ENCODE peak calls at places on chromosomes 12 and 14, in five cellular contexts. One of them, this sample, is unnamed.

GRCh38 chr14:50763386-50764007 is 67.5 kb downstream of the NIN start:
- DNase-seq in H1: no peak
- DNase-seq in GM12878: no peak
- DNase-seq in upper lobe of left lung: no peak
- DNase-seq in spleen: no peak
- DNase-seq in this sample: peak; percentile 63

GRCh38 chr12:50315803-50316202 is 32.5 kb upstream of the LIMA1 start:
- DNase-seq in upper lobe of left lung: no peak
- DNase-seq in GM12878: no peak
- DNase-seq in H1: no peak
- DNase-seq in spleen: no peak
- DNase-seq in this sample: no peak

GRCh38 chr14:39492267-39492666 is 60.0 kb upstream of the FBXO33 start:
- DNase-seq in spleen: no peak
- DNase-seq in GM12878: no peak
- DNase-seq in upper lobe of left lung: no peak
- DNase-seq in H1: no peak
- DNase-seq in this sample: no peak

GRCh38 chr12:119925269-119925668 is 48.1 kb upstream of the CIT start:
- DNase-seq in upper lobe of left lung: no peak
- DNase-seq in GM12878: no peak
- DNase-seq in H1: no peak
- DNase-seq in spleen: no peak
- DNase-seq in this sample: no peak

GRCh38 chr12:79945455-79945854 is 10.6 kb upstream of the PPP1R12A start:
- DNase-seq in upper lobe of left lung: no peak
- DNase-seq in GM12878: no peak
- DNase-seq in H1: no peak
- DNase-seq in spleen: no peak
- DNase-seq in this sample: no peak

GRCh38 chr12:110120878-110121277 is 3.3 kb upstream of the IFT81 start:
- DNase-seq in spleen: no peak
- DNase-seq in upper lobe of left lung: no peak
- DNase-seq in H1: no peak
- DNase-seq in GM12878: no peak
- DNase-seq in this sample: no peak

GRCh38 chr14:77730976-77731497 is 23.1 kb downstream of the SLIRP start:
- DNase-seq in spleen: no peak
- DNase-seq in H1: no peak
- DNase-seq in GM12878: no peak
- DNase-seq in upper lobe of left lung: no peak
- DNase-seq in this sample: no peak

GRCh38 chr12:4214912-4215861 is 58.4 kb upstream of the CCND2 start:
- DNase-seq in GM12878: peak; percentile 89
- DNase-seq in spleen: peak; percentile 91
- DNase-seq in upper lobe of left lung: peak; percentile 85
- DNase-seq in H1: no peak
- DNase-seq in this sample: peak; percentile 44

GRCh38 chr12:75747572-75747995 is 236.2 kb upstream of the KRR1 start:
- DNase-seq in spleen: no peak
- DNase-seq in H1: no peak
- DNase-seq in GM12878: no peak
- DNase-seq in upper lobe of left lung: no peak
- DNase-seq in this sample: no peak

GRCh38 chr12:112988224-112988623 is 9.9 kb downstream of the OAS2 start:
- DNase-seq in GM12878: no peak
- DNase-seq in upper lobe of left lung: no peak
- DNase-seq in spleen: no peak
- DNase-seq in H1: no peak
- DNase-seq in this sample: no peak

GRCh38 chr12:50647479-50647878 is 116.4 kb upstream of the ATF1 start:
- DNase-seq in upper lobe of left lung: no peak
- DNase-seq in H1: no peak
- DNase-seq in spleen: no peak
- DNase-seq in GM12878: no peak
- DNase-seq in this sample: no peak

GRCh38 chr12:1927051-1927680 is 8.7 kb upstream of the CACNA2D4 start:
- DNase-seq in H1: no peak
- DNase-seq in spleen: peak; percentile 57
- DNase-seq in upper lobe of left lung: no peak
- DNase-seq in GM12878: no peak
- DNase-seq in this sample: peak; percentile 17

GRCh38 chr12:26919216-26919555 is 18.6 kb downstream of the INTS13 start:
- DNase-seq in upper lobe of left lung: no peak
- DNase-seq in GM12878: no peak
- DNase-seq in H1: no peak
- DNase-seq in spleen: no peak
- DNase-seq in this sample: no peak

GRCh38 chr14:72777636-72778035 is 116.3 kb downstream of the DPF3 start:
- DNase-seq in H1: no peak
- DNase-seq in GM12878: no peak
- DNase-seq in spleen: no peak
- DNase-seq in upper lobe of left lung: no peak
- DNase-seq in this sample: no peak

GRCh38 chr14:29442720-29443119 is 484.9 kb downstream of the PRKD1 start:
- DNase-seq in spleen: no peak
- DNase-seq in upper lobe of left lung: no peak
- DNase-seq in GM12878: no peak
- DNase-seq in H1: no peak
- DNase-seq in this sample: no peak

GRCh38 chr12:85963322-85963721 is 89.2 kb downstream of the NTS start:
- DNase-seq in GM12878: no peak
- DNase-seq in upper lobe of left lung: no peak
- DNase-seq in H1: no peak
- DNase-seq in spleen: no peak
- DNase-seq in this sample: no peak

GRCh38 chr12:42893802-42894201 is 304.3 kb upstream of the PRICKLE1 start:
- DNase-seq in spleen: no peak
- DNase-seq in GM12878: no peak
- DNase-seq in H1: no peak
- DNase-seq in upper lobe of left lung: no peak
- DNase-seq in this sample: no peak

GRCh38 chr14:98984719-98985041 is 287.3 kb downstream of the BCL11B start:
- DNase-seq in spleen: no peak
- DNase-seq in GM12878: no peak
- DNase-seq in upper lobe of left lung: peak; percentile 32
- DNase-seq in H1: no peak
- DNase-seq in this sample: peak; percentile 34

GRCh38 chr12:116276433-116277216 is 868 bp downstream of the MED13L start:
- DNase-seq in H1: no peak
- DNase-seq in GM12878: no peak
- DNase-seq in spleen: peak; percentile 95
- DNase-seq in upper lobe of left lung: peak; percentile 68
- DNase-seq in this sample: peak; percentile 77

GRCh38 chr12:19398376-19399363 is 40.6 kb upstream of the AEBP2 start:
- DNase-seq in GM12878: no peak
- DNase-seq in H1: no peak
- DNase-seq in upper lobe of left lung: no peak
- DNase-seq in spleen: peak; percentile 0
- DNase-seq in this sample: no peak

GRCh38 chr12:51118706-51119105 is 35.3 kb upstream of the CSRNP2 start:
- DNase-seq in spleen: no peak
- DNase-seq in GM12878: no peak
- DNase-seq in upper lobe of left lung: no peak
- DNase-seq in H1: no peak
- DNase-seq in this sample: no peak

GRCh38 chr12:57240069-57240921 is 10.7 kb downstream of the STAC3 start:
- DNase-seq in H1: no peak
- DNase-seq in spleen: peak; percentile 89
- DNase-seq in GM12878: no peak
- DNase-seq in upper lobe of left lung: peak; percentile 48
- DNase-seq in this sample: peak; percentile 52
- TF ChIP-seq POLR2A in H1: no peak
- TF ChIP-seq POLR2A in spleen: no peak
- TF ChIP-seq POLR2A in GM12878: peak; percentile 57
- TF ChIP-seq POLR2A in upper lobe of left lung: no peak
- TF ChIP-seq POLR2A in this sample: no peak

DNA sequence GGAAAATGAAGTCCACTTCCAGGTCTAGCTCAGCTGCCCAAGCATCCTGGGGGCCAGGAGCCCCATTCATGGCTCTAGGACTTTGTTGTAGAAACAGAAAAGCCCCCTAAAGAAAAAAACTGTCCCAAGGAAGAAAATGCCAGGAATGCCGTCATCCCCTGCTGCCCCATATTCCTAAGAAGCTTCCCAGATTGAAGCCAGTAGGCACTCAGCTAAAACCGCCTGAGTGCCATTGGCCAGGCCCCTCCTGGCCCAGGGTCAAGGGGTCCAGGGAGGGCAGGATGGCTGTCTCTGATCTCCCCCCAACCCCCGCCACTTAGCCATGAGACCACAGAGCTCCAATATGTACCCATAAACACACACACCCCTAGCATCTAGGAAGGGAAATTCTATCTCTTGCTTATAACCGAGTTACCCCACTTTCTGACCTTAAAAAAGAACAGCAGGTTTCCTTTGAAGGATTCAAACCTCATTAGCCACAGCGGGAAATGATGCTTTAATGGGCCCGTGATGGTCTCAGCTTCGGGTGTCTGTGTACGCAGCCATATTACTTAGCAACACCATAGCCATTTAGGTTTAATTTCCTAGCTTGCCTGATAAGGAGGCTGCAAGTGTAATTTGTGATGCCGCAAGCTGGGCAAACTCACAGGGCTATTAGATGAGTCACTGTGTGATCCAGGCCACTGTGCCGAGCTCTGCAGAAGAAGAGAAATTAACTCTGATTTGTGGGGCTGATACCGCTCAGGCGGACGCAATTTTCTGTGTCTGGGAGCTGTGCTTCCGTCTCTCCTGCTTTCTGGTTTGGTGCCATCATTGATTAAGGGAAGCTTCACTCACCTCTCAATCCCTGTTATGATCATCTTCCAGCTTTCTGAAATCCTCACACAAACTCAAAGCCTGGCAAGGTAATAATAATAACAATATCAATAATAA is 84.2 kb downstream of the GCH1 start:
- DNase-seq in GM12878: no peak
- DNase-seq in H1: no peak
- DNase-seq in upper lobe of left lung: no peak
- DNase-seq in spleen: no peak
- DNase-seq in this sample: no peak
- TF ChIP-seq POLR2AphosphoS5 in GM12878: no peak
- TF ChIP-seq POLR2AphosphoS5 in H1: no peak
- TF ChIP-seq POLR2AphosphoS5 in upper lobe of left lung: no peak
- TF ChIP-seq POLR2AphosphoS5 in spleen: no peak
- TF ChIP-seq POLR2AphosphoS5 in this sample: no peak

GRCh38 chr12:21891763-21892217 is 49.4 kb downstream of the ABCC9 start:
- DNase-seq in spleen: no peak
- DNase-seq in H1: no peak
- DNase-seq in upper lobe of left lung: peak; percentile 24
- DNase-seq in GM12878: no peak
- DNase-seq in this sample: no peak

GRCh38 chr12:21892341-21892740 is 48.9 kb downstream of the ABCC9 start:
- DNase-seq in H1: no peak
- DNase-seq in spleen: no peak
- DNase-seq in upper lobe of left lung: no peak
- DNase-seq in GM12878: no peak
- DNase-seq in this sample: no peak

GRCh38 chr12:21893924-21894323 is 47.3 kb downstream of the ABCC9 start:
- DNase-seq in spleen: no peak
- DNase-seq in H1: no peak
- DNase-seq in upper lobe of left lung: no peak
- DNase-seq in GM12878: no peak
- DNase-seq in this sample: no peak

DNA sequence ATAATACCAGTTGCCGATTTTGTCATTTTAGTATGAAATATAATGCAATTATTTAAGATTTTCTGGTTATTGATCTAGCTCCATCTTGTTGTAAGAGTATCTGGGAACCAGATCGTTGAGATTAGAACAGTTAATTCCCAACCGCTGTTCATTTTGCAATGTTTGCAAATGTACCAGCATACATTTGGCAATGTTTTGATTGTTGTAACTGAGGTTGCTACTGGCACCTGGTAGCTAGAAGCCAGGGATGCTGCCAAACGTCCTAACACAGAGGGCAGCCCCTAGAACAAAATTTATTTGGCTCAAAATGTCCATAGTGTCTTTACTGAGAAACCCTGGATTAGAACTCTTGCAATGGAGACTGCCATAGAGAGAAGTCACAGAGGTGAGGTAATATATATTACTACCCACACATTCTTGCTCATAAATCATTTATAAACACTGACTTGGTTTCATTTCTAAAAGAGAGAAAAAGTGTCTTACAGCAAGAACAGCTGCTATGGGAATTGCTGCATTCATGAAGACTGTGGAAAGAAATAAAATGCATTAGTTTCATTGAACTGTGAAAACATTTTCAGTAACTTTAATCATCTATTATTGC is 46.3 kb downstream of the ABCC9 start:
- DNase-seq in spleen: no peak
- DNase-seq in upper lobe of left lung: no peak
- DNase-seq in H1: no peak
- DNase-seq in GM12878: no peak
- DNase-seq in this sample: no peak
- TF ChIP-seq POLR2A in spleen: no peak
- TF ChIP-seq POLR2A in upper lobe of left lung: no peak
- TF ChIP-seq POLR2A in H1: no peak
- TF ChIP-seq POLR2A in GM12878: no peak
- TF ChIP-seq POLR2A in this sample: no peak

GRCh38 chr14:69760810-69761209 is 6.1 kb upstream of the SRSF5 start:
- DNase-seq in spleen: no peak
- DNase-seq in GM12878: no peak
- DNase-seq in H1: no peak
- DNase-seq in upper lobe of left lung: no peak
- DNase-seq in this sample: no peak

GRCh38 chr14:69755299-69755698 is 11.6 kb upstream of the SRSF5 start:
- DNase-seq in H1: no peak
- DNase-seq in upper lobe of left lung: no peak
- DNase-seq in GM12878: no peak
- DNase-seq in spleen: no peak
- DNase-seq in this sample: no peak

GRCh38 chr14:69752773-69753172 is 14.2 kb upstream of the SRSF5 start:
- DNase-seq in H1: no peak
- DNase-seq in upper lobe of left lung: no peak
- DNase-seq in spleen: no peak
- DNase-seq in GM12878: no peak
- DNase-seq in this sample: no peak

GRCh38 chr14:69756298-69756697 is 10.6 kb upstream of the SRSF5 start:
- DNase-seq in upper lobe of left lung: no peak
- DNase-seq in H1: no peak
- DNase-seq in GM12878: no peak
- DNase-seq in spleen: no peak
- DNase-seq in this sample: no peak

GRCh38 chr14:69755784-69756183 is 11.2 kb upstream of the SRSF5 start:
- DNase-seq in GM12878: no peak
- DNase-seq in upper lobe of left lung: no peak
- DNase-seq in H1: no peak
- DNase-seq in spleen: no peak
- DNase-seq in this sample: no peak
- TF ChIP-seq POLR2AphosphoS5 in GM12878: no peak
- TF ChIP-seq POLR2AphosphoS5 in upper lobe of left lung: no peak
- TF ChIP-seq POLR2AphosphoS5 in H1: no peak
- TF ChIP-seq POLR2AphosphoS5 in spleen: peak; percentile 31
- TF ChIP-seq POLR2AphosphoS5 in this sample: no peak

This sample was measured in stomach.